ENCODE peak calls at places on chromosomes 13 and 19, in ten cellular contexts. D is progenitor cell of endocrine pancreas; B is HT1080; M is stimulated activated CD4-positive, alpha-beta T cell treated with anti-CD3 and anti-CD28 coated beads, Interleukin-15, amount 100 ng/mL, for 48 hours; U is glutamatergic neuron; I is kidney tubule cell; R is amygdala; N is GOT3; H is heart left ventricle; O is activated CD8-positive, alpha-beta memory T cell treated with anti-CD3 and anti-CD28 coated beads for 48 hours. J is an unnamed sample.

GRCh38 chr13:60944016-60944415 is 471.6 kb downstream of the PCDH20 start:
- DNase-seq in D (no peak), B (no peak), M (no peak), U (no peak), I (no peak), R (no peak), N (no peak), H (no peak), O (no peak), J (peak)

GRCh38 chr19:17240855-17241399 is 4.8 kb downstream of the NR2F6 start:
- DNase-seq in D (no peak), B (no peak), M (no peak), U (no peak), I (no peak), R (no peak), N (no peak), H (no peak), O (no peak), J (no peak)

GRCh38 chr13:32443111-32443510 is 15.2 kb upstream of the N4BP2L1 start:
- DNase-seq in D (no peak), B (peak), M (no peak), U (no peak), I (peak), R (no peak), N (no peak), H (no peak), O (no peak), J (peak)

GRCh38 chr13:20350380-20350763 is 118.3 kb upstream of the GJB6 start:
- DNase-seq in D (no peak), B (no peak), M (no peak), U (no peak), I (no peak), R (no peak), N (no peak), H (no peak), O (no peak), J (no peak)

GRCh38 chr13:109945206-109945960 is 159.0 kb upstream of the IRS2 start:
- DNase-seq in D (no peak), B (peak), M (no peak), U (no peak), I (peak), R (no peak), N (no peak), H (no peak), O (no peak), J (peak)

GRCh38 chr19:11694533-11695439 is 44.0 kb downstream of the ZNF823 start:
- DNase-seq in D (peak), B (peak), M (peak), U (peak), I (peak), R (peak), N (peak), H (peak), O (peak), J (peak)

GRCh38 chr13:46812398-46812797 is 15.4 kb upstream of the ESD start:
- DNase-seq in D (no peak), B (no peak), M (no peak), U (no peak), I (no peak), R (no peak), N (no peak), H (no peak), O (no peak), J (no peak)

GRCh38 chr19:19655051-19655594 is 8.4 kb downstream of the ATP13A1 start:
- DNase-seq in D (no peak), B (no peak), M (no peak), U (no peak), I (no peak), R (no peak), N (no peak), H (no peak), O (no peak), J (no peak)

GRCh38 chr19:2982983-2983350 is 5.6 kb downstream of the TLE6 start:
- DNase-seq in D (no peak), B (no peak), M (no peak), U (peak), I (no peak), R (peak), N (no peak), H (peak), O (no peak), J (peak)

GRCh38 chr13:99467764-99468163 is 33.5 kb upstream of the TM9SF2 start:
- DNase-seq in D (no peak), B (peak), M (no peak), U (no peak), I (peak), R (no peak), N (no peak), H (no peak), O (no peak), J (peak)

GRCh38 chr13:72458701-72459100 is 268.7 kb downstream of the MZT1 start:
- DNase-seq in D (no peak), B (peak), M (no peak), U (no peak), I (peak), R (no peak), N (no peak), H (no peak), O (no peak), J (peak)